ENCODE peak calls at places on chromosomes 5 and 9, in seven cellular contexts. One of them, this sample, is unnamed.

GRCh38 chr5:157665467-157666085 is 5.8 kb upstream of the C5orf52 start:
- DNase-seq in choroid plexus epithelial cell: peak
- DNase-seq in stimulated activated CD4-positive, alpha-beta T cell treated with anti-CD3 and anti-CD28 coated beads, Interleukin-15, amount 100 ng/mL, for 24 hours: no peak
- DNase-seq in brain pericyte: no peak
- DNase-seq in stimulated activated CD8-positive, alpha-beta memory T cell treated with anti-CD3 and anti-CD28 coated beads, Interleukin-15, amount 100 ng/mL, for 24 hours: no peak
- DNase-seq in NCI-H345: no peak
- DNase-seq in HFFc6: peak
- DNase-seq in this sample: no peak

GRCh38 chr5:151267481-151268275 is 14.7 kb downstream of the GM2A start:
- DNase-seq in stimulated activated CD4-positive, alpha-beta T cell treated with anti-CD3 and anti-CD28 coated beads, Interleukin-15, amount 100 ng/mL, for 24 hours: no peak
- DNase-seq in choroid plexus epithelial cell: no peak
- DNase-seq in HFFc6: peak
- DNase-seq in NCI-H345: no peak
- DNase-seq in brain pericyte: no peak
- DNase-seq in stimulated activated CD8-positive, alpha-beta memory T cell treated with anti-CD3 and anti-CD28 coated beads, Interleukin-15, amount 100 ng/mL, for 24 hours: no peak
- DNase-seq in this sample: no peak

GRCh38 chr5:55108651-55109050 is 6.2 kb downstream of the GZMA start:
- DNase-seq in NCI-H345: no peak
- DNase-seq in stimulated activated CD4-positive, alpha-beta T cell treated with anti-CD3 and anti-CD28 coated beads, Interleukin-15, amount 100 ng/mL, for 24 hours: no peak
- DNase-seq in choroid plexus epithelial cell: peak
- DNase-seq in brain pericyte: no peak
- DNase-seq in stimulated activated CD8-positive, alpha-beta memory T cell treated with anti-CD3 and anti-CD28 coated beads, Interleukin-15, amount 100 ng/mL, for 24 hours: no peak
- DNase-seq in HFFc6: no peak
- DNase-seq in this sample: no peak

GRCh38 chr5:34474573-34475021 is 181.5 kb upstream of the RAI14 start:
- DNase-seq in NCI-H345: peak
- DNase-seq in brain pericyte: no peak
- DNase-seq in HFFc6: peak
- DNase-seq in choroid plexus epithelial cell: peak
- DNase-seq in stimulated activated CD8-positive, alpha-beta memory T cell treated with anti-CD3 and anti-CD28 coated beads, Interleukin-15, amount 100 ng/mL, for 24 hours: no peak
- DNase-seq in stimulated activated CD4-positive, alpha-beta T cell treated with anti-CD3 and anti-CD28 coated beads, Interleukin-15, amount 100 ng/mL, for 24 hours: no peak
- DNase-seq in this sample: no peak

GRCh38 chr9:88387035-88387732 is 1.1 kb upstream of the SPIN1 start:
- DNase-seq in stimulated activated CD8-positive, alpha-beta memory T cell treated with anti-CD3 and anti-CD28 coated beads, Interleukin-15, amount 100 ng/mL, for 24 hours: no peak
- DNase-seq in stimulated activated CD4-positive, alpha-beta T cell treated with anti-CD3 and anti-CD28 coated beads, Interleukin-15, amount 100 ng/mL, for 24 hours: peak
- DNase-seq in brain pericyte: no peak
- DNase-seq in HFFc6: peak
- DNase-seq in choroid plexus epithelial cell: peak
- DNase-seq in NCI-H345: peak
- DNase-seq in this sample: no peak

GRCh38 chr5:168086104-168086610 is 205.3 kb upstream of the WWC1 start:
- DNase-seq in brain pericyte: no peak
- DNase-seq in stimulated activated CD8-positive, alpha-beta memory T cell treated with anti-CD3 and anti-CD28 coated beads, Interleukin-15, amount 100 ng/mL, for 24 hours: no peak
- DNase-seq in stimulated activated CD4-positive, alpha-beta T cell treated with anti-CD3 and anti-CD28 coated beads, Interleukin-15, amount 100 ng/mL, for 24 hours: no peak
- DNase-seq in NCI-H345: no peak
- DNase-seq in choroid plexus epithelial cell: no peak
- DNase-seq in HFFc6: peak
- DNase-seq in this sample: no peak

GRCh38 chr5:124660229-124661093 is 86.0 kb downstream of the ZNF608 start:
- DNase-seq in NCI-H345: no peak
- DNase-seq in HFFc6: no peak
- DNase-seq in stimulated activated CD4-positive, alpha-beta T cell treated with anti-CD3 and anti-CD28 coated beads, Interleukin-15, amount 100 ng/mL, for 24 hours: no peak
- DNase-seq in stimulated activated CD8-positive, alpha-beta memory T cell treated with anti-CD3 and anti-CD28 coated beads, Interleukin-15, amount 100 ng/mL, for 24 hours: no peak
- DNase-seq in brain pericyte: no peak
- DNase-seq in choroid plexus epithelial cell: peak
- DNase-seq in this sample: no peak

GRCh38 chr5:172795401-172795977 is 24.5 kb upstream of the DUSP1 start:
- DNase-seq in choroid plexus epithelial cell: peak
- DNase-seq in HFFc6: peak
- DNase-seq in brain pericyte: peak
- DNase-seq in NCI-H345: no peak
- DNase-seq in stimulated activated CD4-positive, alpha-beta T cell treated with anti-CD3 and anti-CD28 coated beads, Interleukin-15, amount 100 ng/mL, for 24 hours: no peak
- DNase-seq in stimulated activated CD8-positive, alpha-beta memory T cell treated with anti-CD3 and anti-CD28 coated beads, Interleukin-15, amount 100 ng/mL, for 24 hours: no peak
- DNase-seq in this sample: peak

GRCh38 chr5:117249086-117249815 is 674.6 kb upstream of the SEMA6A start:
- DNase-seq in stimulated activated CD4-positive, alpha-beta T cell treated with anti-CD3 and anti-CD28 coated beads, Interleukin-15, amount 100 ng/mL, for 24 hours: no peak
- DNase-seq in HFFc6: no peak
- DNase-seq in NCI-H345: no peak
- DNase-seq in brain pericyte: no peak
- DNase-seq in choroid plexus epithelial cell: no peak
- DNase-seq in stimulated activated CD8-positive, alpha-beta memory T cell treated with anti-CD3 and anti-CD28 coated beads, Interleukin-15, amount 100 ng/mL, for 24 hours: no peak
- DNase-seq in this sample: no peak

GRCh38 chr9:8751531-8751930 is 952.0 kb upstream of the DMAC1 start:
- DNase-seq in HFFc6: no peak
- DNase-seq in NCI-H345: no peak
- DNase-seq in choroid plexus epithelial cell: no peak
- DNase-seq in stimulated activated CD8-positive, alpha-beta memory T cell treated with anti-CD3 and anti-CD28 coated beads, Interleukin-15, amount 100 ng/mL, for 24 hours: no peak
- DNase-seq in brain pericyte: no peak
- DNase-seq in stimulated activated CD4-positive, alpha-beta T cell treated with anti-CD3 and anti-CD28 coated beads, Interleukin-15, amount 100 ng/mL, for 24 hours: no peak
- DNase-seq in this sample: no peak

GRCh38 chr5:151156732-151157402 is 712 bp downstream of the ANXA6 start:
- DNase-seq in HFFc6: no peak
- DNase-seq in NCI-H345: no peak
- DNase-seq in stimulated activated CD8-positive, alpha-beta memory T cell treated with anti-CD3 and anti-CD28 coated beads, Interleukin-15, amount 100 ng/mL, for 24 hours: no peak
- DNase-seq in stimulated activated CD4-positive, alpha-beta T cell treated with anti-CD3 and anti-CD28 coated beads, Interleukin-15, amount 100 ng/mL, for 24 hours: peak
- DNase-seq in choroid plexus epithelial cell: peak
- DNase-seq in brain pericyte: no peak
- DNase-seq in this sample: no peak

GRCh38 chr9:6715755-6716643 is 41.8 kb upstream of the KDM4C start:
- DNase-seq in NCI-H345: peak
- DNase-seq in stimulated activated CD8-positive, alpha-beta memory T cell treated with anti-CD3 and anti-CD28 coated beads, Interleukin-15, amount 100 ng/mL, for 24 hours: peak
- DNase-seq in HFFc6: no peak
- DNase-seq in choroid plexus epithelial cell: peak
- DNase-seq in stimulated activated CD4-positive, alpha-beta T cell treated with anti-CD3 and anti-CD28 coated beads, Interleukin-15, amount 100 ng/mL, for 24 hours: peak
- DNase-seq in brain pericyte: no peak
- DNase-seq in this sample: no peak

GRCh38 chr5:160470437-160471341 is 49.0 kb downstream of the PTTG1 start:
- DNase-seq in NCI-H345: no peak
- DNase-seq in stimulated activated CD4-positive, alpha-beta T cell treated with anti-CD3 and anti-CD28 coated beads, Interleukin-15, amount 100 ng/mL, for 24 hours: peak
- DNase-seq in HFFc6: no peak
- DNase-seq in stimulated activated CD8-positive, alpha-beta memory T cell treated with anti-CD3 and anti-CD28 coated beads, Interleukin-15, amount 100 ng/mL, for 24 hours: no peak
- DNase-seq in choroid plexus epithelial cell: peak
- DNase-seq in brain pericyte: no peak
- DNase-seq in this sample: no peak

GRCh38 chr9:135282001-135282731 is 194.7 kb downstream of the OLFM1 start:
- DNase-seq in HFFc6: no peak
- DNase-seq in stimulated activated CD8-positive, alpha-beta memory T cell treated with anti-CD3 and anti-CD28 coated beads, Interleukin-15, amount 100 ng/mL, for 24 hours: no peak
- DNase-seq in choroid plexus epithelial cell: peak
- DNase-seq in NCI-H345: peak
- DNase-seq in brain pericyte: no peak
- DNase-seq in stimulated activated CD4-positive, alpha-beta T cell treated with anti-CD3 and anti-CD28 coated beads, Interleukin-15, amount 100 ng/mL, for 24 hours: peak
- DNase-seq in this sample: peak

GRCh38 chr9:130835441-130836298 is 616 bp downstream of the ABL1 start:
- DNase-seq in HFFc6: no peak
- DNase-seq in stimulated activated CD8-positive, alpha-beta memory T cell treated with anti-CD3 and anti-CD28 coated beads, Interleukin-15, amount 100 ng/mL, for 24 hours: no peak
- DNase-seq in choroid plexus epithelial cell: peak
- DNase-seq in stimulated activated CD4-positive, alpha-beta T cell treated with anti-CD3 and anti-CD28 coated beads, Interleukin-15, amount 100 ng/mL, for 24 hours: peak
- DNase-seq in brain pericyte: no peak
- DNase-seq in NCI-H345: peak
- DNase-seq in this sample: no peak

GRCh38 chr5:60354322-60354721 is 345.6 kb downstream of the DEPDC1B start:
- DNase-seq in brain pericyte: no peak
- DNase-seq in HFFc6: no peak
- DNase-seq in NCI-H345: no peak
- DNase-seq in stimulated activated CD8-positive, alpha-beta memory T cell treated with anti-CD3 and anti-CD28 coated beads, Interleukin-15, amount 100 ng/mL, for 24 hours: no peak
- DNase-seq in choroid plexus epithelial cell: no peak
- DNase-seq in stimulated activated CD4-positive, alpha-beta T cell treated with anti-CD3 and anti-CD28 coated beads, Interleukin-15, amount 100 ng/mL, for 24 hours: no peak
- DNase-seq in this sample: no peak

GRCh38 chr5:64612349-64612961 is 77.8 kb upstream of the SHISAL2B start:
- DNase-seq in HFFc6: peak
- DNase-seq in stimulated activated CD8-positive, alpha-beta memory T cell treated with anti-CD3 and anti-CD28 coated beads, Interleukin-15, amount 100 ng/mL, for 24 hours: no peak
- DNase-seq in stimulated activated CD4-positive, alpha-beta T cell treated with anti-CD3 and anti-CD28 coated beads, Interleukin-15, amount 100 ng/mL, for 24 hours: peak
- DNase-seq in NCI-H345: peak
- DNase-seq in brain pericyte: peak
- DNase-seq in choroid plexus epithelial cell: peak
- DNase-seq in this sample: no peak

GRCh38 chr5:9209846-9210547 is 335.9 kb downstream of the SEMA5A start:
- DNase-seq in brain pericyte: no peak
- DNase-seq in HFFc6: peak
- DNase-seq in choroid plexus epithelial cell: no peak
- DNase-seq in NCI-H345: no peak
- DNase-seq in stimulated activated CD8-positive, alpha-beta memory T cell treated with anti-CD3 and anti-CD28 coated beads, Interleukin-15, amount 100 ng/mL, for 24 hours: no peak
- DNase-seq in stimulated activated CD4-positive, alpha-beta T cell treated with anti-CD3 and anti-CD28 coated beads, Interleukin-15, amount 100 ng/mL, for 24 hours: no peak
- DNase-seq in this sample: no peak